ENCODE peak calls at places on chromosomes 3 and 15, in seven cellular contexts. One of them, this sample, is unnamed.

GRCh38 chr3:110391640-110392395 is 679.8 kb upstream of the NECTIN3 start:
- DNase-seq in IMR-90: peak
- DNase-seq in hepatocyte: no peak
- DNase-seq in frontal cortex: no peak
- DNase-seq in RWPE1: peak
- DNase-seq in activated CD8-positive, alpha-beta memory T cell treated with anti-CD3 and anti-CD28 coated beads for 1 hour: no peak
- DNase-seq in NCI-H510A treated with DMSO at 0.1 percent for 48 hours: no peak
- DNase-seq in this sample: peak

GRCh38 chr15:29029651-29030195 is 143.9 kb downstream of the APBA2 start:
- DNase-seq in IMR-90: no peak
- DNase-seq in hepatocyte: no peak
- DNase-seq in frontal cortex: no peak
- DNase-seq in RWPE1: no peak
- DNase-seq in activated CD8-positive, alpha-beta memory T cell treated with anti-CD3 and anti-CD28 coated beads for 1 hour: no peak
- DNase-seq in NCI-H510A treated with DMSO at 0.1 percent for 48 hours: no peak
- DNase-seq in this sample: no peak

GRCh38 chr3:184343200-184343876 is 5.9 kb downstream of the FAM131A start:
- DNase-seq in IMR-90: peak
- DNase-seq in hepatocyte: no peak
- DNase-seq in frontal cortex: no peak
- DNase-seq in RWPE1: no peak
- DNase-seq in activated CD8-positive, alpha-beta memory T cell treated with anti-CD3 and anti-CD28 coated beads for 1 hour: no peak
- DNase-seq in NCI-H510A treated with DMSO at 0.1 percent for 48 hours: no peak
- DNase-seq in this sample: no peak

GRCh38 chr15:99735868-99736267 is 2.6 kb upstream of the LYSMD4 start:
- DNase-seq in IMR-90: no peak
- DNase-seq in hepatocyte: no peak
- DNase-seq in frontal cortex: no peak
- DNase-seq in RWPE1: no peak
- DNase-seq in activated CD8-positive, alpha-beta memory T cell treated with anti-CD3 and anti-CD28 coated beads for 1 hour: no peak
- DNase-seq in NCI-H510A treated with DMSO at 0.1 percent for 48 hours: no peak
- DNase-seq in this sample: no peak

GRCh38 chr3:140456974-140457373 is 220.9 kb upstream of the TRIM42 start:
- DNase-seq in IMR-90: no peak
- DNase-seq in hepatocyte: no peak
- DNase-seq in frontal cortex: no peak
- DNase-seq in RWPE1: no peak
- DNase-seq in activated CD8-positive, alpha-beta memory T cell treated with anti-CD3 and anti-CD28 coated beads for 1 hour: no peak
- DNase-seq in NCI-H510A treated with DMSO at 0.1 percent for 48 hours: no peak
- DNase-seq in this sample: no peak

GRCh38 chr15:25238716-25239470 is 199.9 kb downstream of the UBE3A start:
- DNase-seq in IMR-90: no peak
- DNase-seq in hepatocyte: no peak
- DNase-seq in frontal cortex: no peak
- DNase-seq in RWPE1: no peak
- DNase-seq in activated CD8-positive, alpha-beta memory T cell treated with anti-CD3 and anti-CD28 coated beads for 1 hour: no peak
- DNase-seq in NCI-H510A treated with DMSO at 0.1 percent for 48 hours: no peak
- DNase-seq in this sample: no peak

GRCh38 chr15:70792171-70792573 is 28.8 kb upstream of the UACA start:
- DNase-seq in IMR-90: peak
- DNase-seq in hepatocyte: no peak
- DNase-seq in frontal cortex: no peak
- DNase-seq in RWPE1: no peak
- DNase-seq in activated CD8-positive, alpha-beta memory T cell treated with anti-CD3 and anti-CD28 coated beads for 1 hour: no peak
- DNase-seq in NCI-H510A treated with DMSO at 0.1 percent for 48 hours: no peak
- DNase-seq in this sample: peak

GRCh38 chr3:173065543-173065970 is 75.5 kb downstream of the SPATA16 start:
- DNase-seq in IMR-90: peak
- DNase-seq in hepatocyte: peak
- DNase-seq in frontal cortex: no peak
- DNase-seq in RWPE1: peak
- DNase-seq in activated CD8-positive, alpha-beta memory T cell treated with anti-CD3 and anti-CD28 coated beads for 1 hour: no peak
- DNase-seq in NCI-H510A treated with DMSO at 0.1 percent for 48 hours: no peak
- DNase-seq in this sample: peak

GRCh38 chr15:80998252-80998651 is 2.5 kb upstream of the TLNRD1 start:
- DNase-seq in IMR-90: no peak
- DNase-seq in hepatocyte: no peak
- DNase-seq in frontal cortex: no peak
- DNase-seq in RWPE1: no peak
- DNase-seq in activated CD8-positive, alpha-beta memory T cell treated with anti-CD3 and anti-CD28 coated beads for 1 hour: no peak
- DNase-seq in NCI-H510A treated with DMSO at 0.1 percent for 48 hours: no peak
- DNase-seq in this sample: no peak

GRCh38 chr3:77320514-77320913 is 280.6 kb downstream of the ROBO2 start:
- DNase-seq in IMR-90: peak
- DNase-seq in hepatocyte: peak
- DNase-seq in frontal cortex: no peak
- DNase-seq in RWPE1: no peak
- DNase-seq in activated CD8-positive, alpha-beta memory T cell treated with anti-CD3 and anti-CD28 coated beads for 1 hour: no peak
- DNase-seq in NCI-H510A treated with DMSO at 0.1 percent for 48 hours: peak
- DNase-seq in this sample: peak

GRCh38 chr3:150970665-150971327 is 1.7 kb downstream of the CLRN1 start:
- DNase-seq in IMR-90: peak
- DNase-seq in hepatocyte: no peak
- DNase-seq in frontal cortex: no peak
- DNase-seq in RWPE1: peak
- DNase-seq in activated CD8-positive, alpha-beta memory T cell treated with anti-CD3 and anti-CD28 coated beads for 1 hour: no peak
- DNase-seq in NCI-H510A treated with DMSO at 0.1 percent for 48 hours: no peak
- DNase-seq in this sample: peak

GRCh38 chr15:68578175-68578959 is 426 bp upstream of the CORO2B start:
- DNase-seq in IMR-90: peak
- DNase-seq in hepatocyte: peak
- DNase-seq in frontal cortex: peak
- DNase-seq in RWPE1: peak
- DNase-seq in activated CD8-positive, alpha-beta memory T cell treated with anti-CD3 and anti-CD28 coated beads for 1 hour: no peak
- DNase-seq in NCI-H510A treated with DMSO at 0.1 percent for 48 hours: peak
- DNase-seq in this sample: peak

GRCh38 chr3:46829699-46830208 is 33.5 kb downstream of the MYL3 start:
- DNase-seq in IMR-90: no peak
- DNase-seq in hepatocyte: no peak
- DNase-seq in frontal cortex: no peak
- DNase-seq in RWPE1: no peak
- DNase-seq in activated CD8-positive, alpha-beta memory T cell treated with anti-CD3 and anti-CD28 coated beads for 1 hour: no peak
- DNase-seq in NCI-H510A treated with DMSO at 0.1 percent for 48 hours: no peak
- DNase-seq in this sample: no peak

GRCh38 chr3:64427671-64428070 is 202.4 kb upstream of the PRICKLE2 start:
- DNase-seq in IMR-90: no peak
- DNase-seq in hepatocyte: no peak
- DNase-seq in frontal cortex: no peak
- DNase-seq in RWPE1: no peak
- DNase-seq in activated CD8-positive, alpha-beta memory T cell treated with anti-CD3 and anti-CD28 coated beads for 1 hour: no peak
- DNase-seq in NCI-H510A treated with DMSO at 0.1 percent for 48 hours: no peak
- DNase-seq in this sample: no peak

GRCh38 chr3:174440350-174440716 is 418.8 kb upstream of the NAALADL2 start:
- DNase-seq in IMR-90: peak
- DNase-seq in hepatocyte: peak
- DNase-seq in frontal cortex: no peak
- DNase-seq in RWPE1: peak
- DNase-seq in activated CD8-positive, alpha-beta memory T cell treated with anti-CD3 and anti-CD28 coated beads for 1 hour: no peak
- DNase-seq in NCI-H510A treated with DMSO at 0.1 percent for 48 hours: peak
- DNase-seq in this sample: peak

GRCh38 chr3:99753268-99753975 is 64.2 kb upstream of the CMSS1 start:
- DNase-seq in IMR-90: peak
- DNase-seq in hepatocyte: peak
- DNase-seq in frontal cortex: peak
- DNase-seq in RWPE1: peak
- DNase-seq in activated CD8-positive, alpha-beta memory T cell treated with anti-CD3 and anti-CD28 coated beads for 1 hour: no peak
- DNase-seq in NCI-H510A treated with DMSO at 0.1 percent for 48 hours: peak
- DNase-seq in this sample: peak

GRCh38 chr3:124837730-124838186 is 49.4 kb downstream of the ITGB5 start:
- DNase-seq in IMR-90: peak
- DNase-seq in hepatocyte: peak
- DNase-seq in frontal cortex: no peak
- DNase-seq in RWPE1: peak
- DNase-seq in activated CD8-positive, alpha-beta memory T cell treated with anti-CD3 and anti-CD28 coated beads for 1 hour: no peak
- DNase-seq in NCI-H510A treated with DMSO at 0.1 percent for 48 hours: no peak
- DNase-seq in this sample: peak

GRCh38 chr15:68303560-68304436 is 26.3 kb downstream of the FEM1B start:
- DNase-seq in IMR-90: no peak
- DNase-seq in hepatocyte: no peak
- DNase-seq in frontal cortex: no peak
- DNase-seq in RWPE1: no peak
- DNase-seq in activated CD8-positive, alpha-beta memory T cell treated with anti-CD3 and anti-CD28 coated beads for 1 hour: no peak
- DNase-seq in NCI-H510A treated with DMSO at 0.1 percent for 48 hours: no peak
- DNase-seq in this sample: no peak

GRCh38 chr3:127170794-127171193 is 22.1 kb upstream of the PRR23E start:
- DNase-seq in IMR-90: peak
- DNase-seq in hepatocyte: peak
- DNase-seq in frontal cortex: peak
- DNase-seq in RWPE1: peak
- DNase-seq in activated CD8-positive, alpha-beta memory T cell treated with anti-CD3 and anti-CD28 coated beads for 1 hour: no peak
- DNase-seq in NCI-H510A treated with DMSO at 0.1 percent for 48 hours: no peak
- DNase-seq in this sample: no peak

GRCh38 chr15:64426845-64427465 is 33.4 kb upstream of the ZNF609 start:
- DNase-seq in IMR-90: peak
- DNase-seq in hepatocyte: peak
- DNase-seq in frontal cortex: no peak
- DNase-seq in RWPE1: no peak
- DNase-seq in activated CD8-positive, alpha-beta memory T cell treated with anti-CD3 and anti-CD28 coated beads for 1 hour: no peak
- DNase-seq in NCI-H510A treated with DMSO at 0.1 percent for 48 hours: no peak
- DNase-seq in this sample: peak

GRCh38 chr3:193046369-193046768 is 128.7 kb upstream of the MB21D2 start:
- DNase-seq in IMR-90: no peak
- DNase-seq in hepatocyte: no peak
- DNase-seq in frontal cortex: no peak
- DNase-seq in RWPE1: no peak
- DNase-seq in activated CD8-positive, alpha-beta memory T cell treated with anti-CD3 and anti-CD28 coated beads for 1 hour: no peak
- DNase-seq in NCI-H510A treated with DMSO at 0.1 percent for 48 hours: no peak
- DNase-seq in this sample: no peak

GRCh38 chr3:136336329-136337100 is 86.4 kb downstream of the PCCB start:
- DNase-seq in IMR-90: peak
- DNase-seq in hepatocyte: no peak
- DNase-seq in frontal cortex: no peak
- DNase-seq in RWPE1: no peak
- DNase-seq in activated CD8-positive, alpha-beta memory T cell treated with anti-CD3 and anti-CD28 coated beads for 1 hour: no peak
- DNase-seq in NCI-H510A treated with DMSO at 0.1 percent for 48 hours: no peak
- DNase-seq in this sample: no peak